ENCODE peak calls at places on chromosomes 1 and 21, in five cellular contexts. A is Right ventricle myocardium inferior; T is omental fat pad; R is AG08396; W is stimulated activated CD8-positive, alpha-beta memory T cell treated with anti-CD3 and anti-CD28 coated beads, Interleukin-2, amount 100 ng/mL, for 1 hour. P is an unnamed sample.

GRCh38 chr1:46585312-46585711 is 18.8 kb downstream of the MKNK1 start:
- DNase-seq in A (no peak), W (no peak), T (no peak), R (no peak), P (no peak)

GRCh38 chr1:237976345-237976744 is 85.6 kb upstream of the ZP4 start:
- DNase-seq in T (no peak), A (no peak), R (no peak), W (no peak), P (no peak)

GRCh38 chr1:112297536-112297935 is 98.5 kb upstream of the CTTNBP2NL start:
- DNase-seq in W (no peak), T (no peak), R (no peak), A (no peak), P (no peak)

GRCh38 chr1:169538998-169539871 is 47.0 kb downstream of the F5 start:
- DNase-seq in R (peak), T (no peak), W (no peak), A (no peak), P (no peak)

GRCh38 chr1:19710825-19711611 is 46.3 kb downstream of the HTR6 start:
- DNase-seq in T (no peak), W (no peak), A (no peak), R (no peak), P (no peak)

GRCh38 chr1:198893763-198894444 is 255.1 kb downstream of the PTPRC start:
- DNase-seq in T (no peak), R (no peak), W (no peak), A (no peak), P (no peak)

GRCh38 chr1:203196371-203196770 is 9.9 kb upstream of the CHI3L1 start:
- DNase-seq in W (no peak), T (peak), R (no peak), A (no peak), P (no peak)

GRCh38 chr1:12343823-12344487 is 114.1 kb downstream of the VPS13D start:
- DNase-seq in W (no peak), R (no peak), A (no peak), T (no peak), P (no peak)

GRCh38 chr21:45110873-45111624 is 36.7 kb downstream of the ADARB1 start:
- DNase-seq in T (no peak), R (no peak), A (no peak), W (no peak), P (no peak)

GRCh38 chr1:176766779-176767178 is 303.8 kb downstream of the PAPPA2 start:
- DNase-seq in T (no peak), W (no peak), A (no peak), R (no peak), P (no peak)

GRCh38 chr1:151510020-151510405 is 1.2 kb upstream of the CGN start:
- DNase-seq in A (no peak), R (no peak), W (no peak), T (no peak), P (no peak)

GRCh38 chr1:22584001-22584557 is 20.8 kb downstream of the EPHA8 start:
- DNase-seq in W (no peak), T (no peak), A (no peak), R (no peak), P (no peak)

GRCh38 chr1:24702511-24703293 is 42.5 kb upstream of the CLIC4 start:
- DNase-seq in W (no peak), R (no peak), T (no peak), A (no peak), P (no peak)

GRCh38 chr21:33174756-33175155 is 55.0 kb upstream of the IFNAR2 start:
- DNase-seq in R (no peak), W (no peak), A (no peak), T (no peak), P (no peak)

GRCh38 chr1:27363766-27364695 is 2.7 kb downstream of the MAP3K6 start:
- DNase-seq in R (no peak), W (no peak), A (no peak), T (no peak), P (no peak)

GRCh38 chr1:25503551-25504426 is 39.6 kb upstream of the LDLRAP1 start:
- DNase-seq in W (peak), A (no peak), R (no peak), T (no peak), P (peak)

GRCh38 chr1:213123532-213123931 is 72.5 kb downstream of the RPS6KC1 start:
- DNase-seq in R (peak), A (no peak), W (no peak), T (no peak), P (no peak)

GRCh38 chr21:35106246-35106835 is 57.2 kb upstream of the RUNX1 start:
- DNase-seq in R (no peak), W (no peak), T (no peak), A (no peak), P (no peak)

GRCh38 chr1:166390406-166390805 is 223.6 kb upstream of the FAM78B start:
- DNase-seq in R (no peak), T (no peak), W (no peak), A (no peak), P (no peak)

GRCh38 chr1:7257225-7257624 is 472.0 kb downstream of the CAMTA1 start:
- DNase-seq in W (no peak), T (no peak), R (no peak), A (no peak), P (no peak)

GRCh38 chr1:206684478-206685255 is at the start of gene MAPKAPK2:
- DNase-seq in R (peak), T (peak), W (peak), A (peak), P (peak)

GRCh38 chr1:89804646-89805237 is 16.1 kb upstream of the LRRC8D start:
- DNase-seq in T (peak), R (peak), A (peak), W (peak), P (peak)

GRCh38 chr1:211241071-211241470 is 18.1 kb upstream of the RCOR3 start:
- DNase-seq in R (no peak), W (no peak), T (no peak), A (no peak), P (no peak)

GRCh38 chr1:55727010-55727409 is 511.8 kb upstream of the USP24 start:
- DNase-seq in W (no peak), T (no peak), A (no peak), R (peak), P (no peak)

GRCh38 chr1:178033019-178033418 is 60.9 kb upstream of the RASAL2 start:
- DNase-seq in R (no peak), A (no peak), W (no peak), T (no peak), P (no peak)

P was measured in ascending aorta.